ENCODE peak calls at places on chromosomes 5 and 9, in nine cellular contexts. H is HAP-1; K is RPMI7951; Y is adipocyte; N is Kasumi-1; O is A549; Q is NCI-H748 treated with DMSO at 0.1 percent for 48 hours; A is MV-4-11; D is effector memory CD4-positive, alpha-beta T cell. S is an unnamed sample.

GRCh38 chr5:80516826-80517225 is 28.9 kb downstream of the FAM151B start:
- DNase-seq in N (no peak), H (no peak), A (no peak), K (peak), D (no peak), Q (no peak), O (peak), Y (peak), S (no peak)

GRCh38 chr9:108434502-108434901 is 421.3 kb downstream of the ACTL7B start:
- DNase-seq in D (no peak), N (no peak), K (peak), Q (no peak), Y (no peak), A (no peak), O (no peak), H (no peak), S (no peak)

GRCh38 chr9:97934321-97935115 is 3.5 kb downstream of the HEMGN start:
- DNase-seq in O (no peak), Q (no peak), N (no peak), A (no peak), K (no peak), D (no peak), Y (no peak), H (no peak), S (no peak)

GRCh38 chr5:55509097-55509496 is 25.7 kb downstream of the PLPP1 start:
- DNase-seq in H (no peak), D (no peak), O (no peak), Y (no peak), K (no peak), Q (no peak), N (no peak), A (no peak), S (no peak)

GRCh38 chr9:135068776-135069415 is 18.6 kb upstream of the OLFM1 start:
- DNase-seq in H (no peak), K (no peak), N (no peak), Y (no peak), A (no peak), O (no peak), D (no peak), Q (no peak), S (no peak)

GRCh38 chr5:103910002-103910401 is 347.4 kb upstream of the NUDT12 start:
- DNase-seq in Q (no peak), A (no peak), O (no peak), H (no peak), N (no peak), Y (peak), D (no peak), K (no peak), S (no peak)

GRCh38 chr5:131221888-131222287 is 42.0 kb upstream of the CDC42SE2 start:
- DNase-seq in H (no peak), K (peak), Y (peak), Q (no peak), N (no peak), O (no peak), A (peak), D (no peak), S (no peak)

GRCh38 chr5:65588694-65589093 is 25.6 kb downstream of the PPWD1 start:
- DNase-seq in H (no peak), Y (peak), N (no peak), K (no peak), A (no peak), Q (no peak), O (no peak), D (no peak), S (no peak)

GRCh38 chr9:123434619-123435240 is 78.7 kb downstream of the CRB2 start:
- DNase-seq in K (peak), H (peak), A (no peak), O (peak), N (no peak), Q (no peak), Y (no peak), D (no peak), S (no peak)

GRCh38 chr9:12843735-12844134 is 68.9 kb downstream of the LURAP1L start:
- DNase-seq in H (no peak), A (no peak), D (no peak), N (no peak), Y (peak), K (no peak), Q (no peak), O (no peak), S (no peak)

GRCh38 chr5:10680876-10681481 is 80.1 kb downstream of the DAP start:
- DNase-seq in Q (no peak), O (no peak), Y (no peak), H (no peak), N (peak), K (no peak), A (no peak), D (no peak), S (no peak)

GRCh38 chr9:126934441-126934840 is 19.9 kb downstream of the RALGPS1 start:
- DNase-seq in Y (no peak), A (no peak), D (no peak), N (no peak), Q (no peak), O (no peak), K (no peak), H (no peak), S (no peak)

GRCh38 chr5:57335092-57335491 is 147.5 kb downstream of the ACTBL2 start:
- DNase-seq in Q (no peak), H (no peak), Y (peak), O (peak), N (no peak), D (no peak), K (no peak), A (no peak), S (no peak)

GRCh38 chr5:7916171-7916804 is 47.3 kb downstream of the MTRR start:
- DNase-seq in K (peak), D (no peak), A (peak), H (no peak), O (no peak), Y (peak), N (no peak), Q (no peak), S (no peak)

GRCh38 chr5:127922603-127923002 is 161.0 kb upstream of the SLC12A2 start:
- DNase-seq in N (no peak), H (no peak), D (no peak), Q (no peak), K (no peak), A (no peak), Y (no peak), O (no peak), S (no peak)

GRCh38 chr9:130122465-130122864 is 49.7 kb upstream of the NCS1 start:
- DNase-seq in Y (no peak), H (no peak), A (no peak), Q (no peak), N (no peak), O (no peak), D (no peak), K (no peak), S (no peak)

GRCh38 chr5:76476639-76477038 is 73.6 kb downstream of the IQGAP2 start:
- DNase-seq in K (no peak), N (no peak), Q (no peak), H (no peak), A (no peak), Y (no peak), O (no peak), D (no peak), S (no peak)

GRCh38 chr5:122259995-122260394 is 52.0 kb upstream of the SNCAIP start:
- DNase-seq in K (peak), O (no peak), H (no peak), Q (no peak), Y (peak), N (no peak), D (no peak), A (no peak), S (no peak)

GRCh38 chr5:170221319-170221718 is 11.5 kb upstream of the C5orf58 start:
- DNase-seq in Q (peak), H (peak), D (no peak), O (no peak), N (peak), K (peak), A (no peak), Y (no peak), S (no peak)

GRCh38 chr5:86861514-86861913 is 243.8 kb downstream of the COX7C start:
- DNase-seq in Y (no peak), K (no peak), O (no peak), H (no peak), Q (no peak), D (no peak), A (no peak), N (no peak), S (no peak)

GRCh38 chr9:121717141-121717749 is 65.8 kb downstream of the DAB2IP start:
- DNase-seq in K (peak), H (no peak), Y (no peak), D (no peak), Q (no peak), A (no peak), O (no peak), N (no peak), S (no peak)

GRCh38 chr5:98780390-98780789 is 6.9 kb downstream of the RGMB start:
- DNase-seq in Q (no peak), Y (no peak), K (no peak), N (no peak), H (no peak), O (no peak), A (no peak), D (no peak), S (no peak)

GRCh38 chr9:137053944-137054931 is at the start of gene ENTPD2:
- DNase-seq in N (no peak), O (no peak), A (no peak), K (no peak), Y (no peak), D (peak), H (peak), Q (no peak), S (no peak)

GRCh38 chr9:13386935-13387667 is 107.6 kb upstream of the MPDZ start:
- DNase-seq in D (no peak), O (no peak), K (peak), H (no peak), Q (no peak), Y (peak), A (peak), N (no peak), S (no peak)

GRCh38 chr9:109806506-109807115 is 26.6 kb downstream of the PALM2AKAP2 start:
- DNase-seq in D (no peak), H (no peak), O (no peak), K (peak), Y (peak), Q (no peak), N (peak), A (peak), S (no peak)

GRCh38 chr9:7132605-7133004 is 374.8 kb downstream of the KDM4C start:
- DNase-seq in O (no peak), N (no peak), Q (no peak), D (no peak), H (no peak), K (no peak), A (no peak), Y (no peak), S (no peak)

GRCh38 chr9:96460877-96461276 is 10.9 kb downstream of the HABP4 start:
- DNase-seq in Q (no peak), Y (peak), H (no peak), A (no peak), D (no peak), O (no peak), N (no peak), K (peak), S (no peak)

GRCh38 chr5:154274828-154275185 is 84.3 kb downstream of the GALNT10 start:
- DNase-seq in N (no peak), H (no peak), D (no peak), K (peak), Y (no peak), Q (no peak), A (no peak), O (no peak), S (no peak)

GRCh38 chr5:350355-350754 is 28.8 kb downstream of the AHRR start:
- DNase-seq in Y (no peak), K (no peak), Q (no peak), O (no peak), D (no peak), A (no peak), N (no peak), H (no peak), S (no peak)

GRCh38 chr9:132125944-132126720 is 35.7 kb upstream of the NTNG2 start:
- DNase-seq in Y (no peak), K (no peak), A (no peak), H (no peak), Q (no peak), D (no peak), N (no peak), O (no peak), S (peak)

S was measured in CMK.